ENCODE peak calls at places on chromosome 21, in six cellular contexts. U, X, T, D, N and V are unnamed samples. For H3K4me1, the result is how much of the 10 kb centered on the place peaks cover.

GRCh38 chr21:31162827-31163226 is 124.6 kb upstream of the KRTAP19-8 start:
- DNase-seq in U (peak), X (no peak), T (no peak), D (no peak), N (no peak), V (no peak)

GRCh38 chr21:36004441-36004840 is 55.9 kb downstream of the SETD4 start:
- DNase-seq in U (peak), X (no peak), T (no peak), D (no peak), N (no peak), V (no peak)

GRCh38 chr21:28342229-28342810 is 650.4 kb downstream of the LTN1 start:
- DNase-seq in U (no peak), X (no peak), T (no peak), D (no peak), N (no peak), V (no peak)

GRCh38 chr21:26124421-26124833 is 46.1 kb downstream of the APP start:
- DNase-seq in U (no peak), X (no peak), T (no peak), D (no peak), N (peak), V (no peak)

GRCh38 chr21:37368536-37369279 is 2.1 kb downstream of the DYRK1A start:
- DNase-seq in U (peak), X (no peak), T (no peak), D (no peak), N (peak), V (no peak)

GRCh38 chr21:35239811-35240219 is 190.7 kb upstream of the RUNX1 start:
- DNase-seq in U (no peak), X (no peak), T (no peak), D (no peak), N (no peak), V (no peak)

GRCh38 chr21:34580181-34580700 is 34.7 kb downstream of the RCAN1 start:
- DNase-seq in U (no peak), X (no peak), T (no peak), D (peak), N (no peak), V (no peak)

GRCh38 chr21:31886896-31887595 is 14.2 kb downstream of the HUNK start:
- DNase-seq in U (no peak), X (no peak), T (no peak), D (no peak), N (no peak), V (no peak)

GRCh38 chr21:26846036-26846931 is 1.1 kb upstream of the ADAMTS1 start:
- DNase-seq in U (peak), X (peak), T (peak), D (peak), N (peak), V (peak)

GRCh38 chr21:29078884-29079765 is 5.7 kb upstream of the CCT8 start:
- DNase-seq in U (peak), X (no peak), T (no peak), D (peak), N (peak), V (peak)

GRCh38 chr21:26137379-26138060 is 33.0 kb downstream of the APP start:
- DNase-seq in U (peak), X (no peak), T (no peak), D (no peak), N (peak), V (no peak)

GRCh38 chr21:44875341-44875740 is 1.9 kb upstream of the PTTG1IP start:
- DNase-seq in U (peak), X (no peak), T (no peak), D (peak), N (peak), V (no peak)
- H3K4me1 ChIP-seq in U (half or more), X (half or more), T (under half), D (under half), N (half or more), V (under half)

DNA sequence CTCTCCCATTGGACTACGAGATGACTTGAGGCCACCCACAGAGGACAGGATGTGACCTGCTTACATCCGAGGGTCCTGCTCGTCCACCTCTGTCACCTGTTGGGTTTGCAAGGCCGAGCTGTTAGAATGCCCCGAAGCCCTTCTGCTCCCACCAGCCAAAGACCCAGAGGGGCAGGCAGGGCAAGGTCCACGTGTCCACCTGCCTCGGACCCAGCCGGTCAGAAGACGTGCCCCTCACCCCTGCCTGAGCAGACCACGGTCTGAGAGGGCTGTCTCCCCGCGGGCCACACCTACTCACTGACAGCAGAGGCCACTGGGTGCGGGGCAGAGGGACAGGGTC is 30.3 kb upstream of the TRAPPC10 start:
- DNase-seq in U (no peak), X (no peak), T (no peak), D (no peak), N (no peak), V (no peak)
- H3K4me1 ChIP-seq in U (under half), X (under half), T (under half), D (under half), N (under half), V (under half)

DNA sequence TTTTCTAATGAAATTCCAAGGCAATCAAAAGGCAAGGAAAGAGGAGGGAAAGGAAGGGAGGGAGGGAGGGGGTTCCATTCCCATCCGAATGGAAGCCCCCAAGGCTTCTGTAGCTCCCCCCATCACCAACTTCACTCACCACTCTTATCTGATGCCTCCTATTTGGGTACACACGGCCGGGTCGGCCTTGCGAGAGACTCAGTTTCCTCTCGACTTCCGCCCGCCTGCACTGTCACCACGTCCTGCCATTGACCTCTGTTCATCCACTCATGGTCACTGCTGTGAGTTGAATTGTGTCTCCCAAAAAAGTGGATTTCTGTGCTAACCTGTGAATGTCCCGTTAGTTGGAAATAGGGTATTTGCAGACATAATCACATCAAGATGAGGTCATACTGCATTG is 11.2 kb downstream of the PDE9A start:
- DNase-seq in U (no peak), X (no peak), T (no peak), D (no peak), N (no peak), V (no peak)
- H3K4me1 ChIP-seq in U (under half), X (half or more), T (under half), D (under half), N (under half), V (under half)

DNA sequence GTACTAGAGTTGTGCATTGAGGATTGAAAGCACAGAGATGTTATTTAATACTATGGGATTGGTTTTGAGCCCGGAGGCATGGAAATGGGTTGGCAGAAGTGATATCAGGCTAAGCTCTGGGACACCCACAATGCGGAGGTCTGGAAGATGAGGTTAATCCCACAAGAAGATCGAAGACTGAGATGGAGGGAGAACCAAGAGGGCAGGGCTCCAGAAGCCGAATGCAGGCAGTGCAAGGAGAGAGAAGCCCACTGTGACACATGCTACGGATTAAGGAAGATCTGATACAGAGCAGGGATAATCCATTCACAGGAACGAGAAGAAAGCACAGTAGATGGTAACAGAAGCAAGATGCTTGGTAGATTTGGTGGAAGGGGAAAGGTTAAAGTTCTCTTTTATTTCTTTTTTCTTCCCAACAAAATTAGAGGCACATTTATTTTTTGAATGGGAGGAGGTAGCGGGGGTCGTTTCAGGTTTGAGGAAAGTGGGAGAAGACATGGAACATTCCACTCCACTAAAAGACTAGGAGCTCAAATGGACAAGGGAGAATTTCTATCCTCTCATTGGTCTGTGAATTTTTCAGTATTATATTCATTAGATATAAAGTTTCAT is 113.2 kb downstream of the NCAM2 start:
- DNase-seq in U (no peak), X (no peak), T (no peak), D (no peak), N (no peak), V (no peak)
- H3K4me1 ChIP-seq in U (under half), X (under half), T (under half), D (under half), N (under half), V (under half)

GRCh38 chr21:14523234-14523633 is 22.9 kb downstream of the SAMSN1 start:
- DNase-seq in U (no peak), X (peak), T (no peak), D (no peak), N (no peak), V (no peak)
- H3K4me1 ChIP-seq in U (under half), X (half or more), T (under half), D (under half), N (under half), V (under half)

GRCh38 chr21:38471766-38472165 is 26.5 kb downstream of the ERG start:
- DNase-seq in U (no peak), X (no peak), T (no peak), D (no peak), N (no peak), V (no peak)

GRCh38 chr21:38468989-38469388 is 29.3 kb downstream of the ERG start:
- DNase-seq in U (peak), X (no peak), T (no peak), D (no peak), N (no peak), V (no peak)

GRCh38 chr21:38472709-38473108 is 25.6 kb downstream of the ERG start:
- DNase-seq in U (no peak), X (peak), T (no peak), D (no peak), N (no peak), V (no peak)

GRCh38 chr21:38467911-38468310 is 30.4 kb downstream of the ERG start:
- DNase-seq in U (no peak), X (no peak), T (no peak), D (no peak), N (no peak), V (no peak)

DNA sequence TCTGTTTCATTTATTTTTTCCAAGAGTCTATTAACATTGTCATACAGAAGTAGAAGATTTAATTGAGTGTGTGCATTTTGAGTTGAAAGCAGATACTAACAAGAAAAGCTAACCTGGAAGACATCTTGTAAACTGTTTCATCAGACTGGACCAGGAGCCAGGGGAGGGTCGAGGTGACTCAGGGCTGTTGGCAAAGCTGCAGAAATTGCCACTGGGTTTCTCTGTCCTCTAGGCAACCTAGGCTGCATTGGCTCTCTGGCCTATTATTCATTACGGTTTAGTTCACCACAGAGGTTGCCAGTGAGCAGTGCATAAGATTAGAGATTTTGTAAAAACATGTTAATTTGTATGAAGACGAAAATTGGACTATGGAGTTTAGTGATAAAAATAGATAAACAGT is 27.5 kb downstream of the ERG start:
- DNase-seq in U (peak), X (no peak), T (no peak), D (no peak), N (no peak), V (no peak)
- H3K4me1 ChIP-seq in U (under half), X (half or more), T (under half), D (under half), N (under half), V (under half)